ENCODE peak calls at places on chromosomes 3 and 15, in four cellular contexts. One of them, this sample, is unnamed.

GRCh38 chr3:129031476-129032215 is 28.9 kb upstream of the GP9 start:
- DNase-seq in HepG2: no peak
- DNase-seq in HCT116: no peak
- DNase-seq in GM12878: no peak
- DNase-seq in this sample: no peak

GRCh38 chr3:69710153-69710977 is 28.9 kb upstream of the MITF start:
- DNase-seq in HepG2: no peak
- DNase-seq in HCT116: no peak
- DNase-seq in GM12878: no peak
- DNase-seq in this sample: no peak

GRCh38 chr15:70160267-70160666 is 62.5 kb upstream of the TLE3 start:
- DNase-seq in HepG2: no peak
- DNase-seq in HCT116: no peak
- DNase-seq in GM12878: no peak
- DNase-seq in this sample: no peak

GRCh38 chr3:52086461-52086860 is 30.1 kb upstream of the DUSP7 start:
- DNase-seq in HepG2: no peak
- DNase-seq in HCT116: no peak
- DNase-seq in GM12878: no peak
- DNase-seq in this sample: no peak

GRCh38 chr3:114480442-114480841 is 186.6 kb downstream of the TIGIT start:
- DNase-seq in HepG2: peak; percentile 40
- DNase-seq in HCT116: no peak
- DNase-seq in GM12878: no peak
- DNase-seq in this sample: no peak

GRCh38 chr15:57570994-57571393 is 20.7 kb upstream of the MYZAP start:
- DNase-seq in HepG2: peak; percentile 16
- DNase-seq in HCT116: peak; percentile 51
- DNase-seq in GM12878: no peak
- DNase-seq in this sample: no peak

GRCh38 chr3:29083081-29083480 is 197.8 kb upstream of the RBMS3 start:
- DNase-seq in HepG2: no peak
- DNase-seq in HCT116: no peak
- DNase-seq in GM12878: no peak
- DNase-seq in this sample: no peak

GRCh38 chr15:90362936-90363212 is 10.8 kb downstream of the ZNF774 start:
- DNase-seq in HepG2: no peak
- DNase-seq in HCT116: no peak
- DNase-seq in GM12878: no peak
- DNase-seq in this sample: no peak

GRCh38 chr15:31489801-31490646 is 163.4 kb downstream of the KLF13 start:
- DNase-seq in HepG2: peak; percentile 30
- DNase-seq in HCT116: peak; percentile 35
- DNase-seq in GM12878: no peak
- DNase-seq in this sample: no peak

GRCh38 chr15:85024003-85024402 is 42.3 kb downstream of the PDE8A start:
- DNase-seq in HepG2: no peak
- DNase-seq in HCT116: no peak
- DNase-seq in GM12878: no peak
- DNase-seq in this sample: no peak

GRCh38 chr3:34131091-34131490 is 332.7 kb downstream of the PDCD6IP start:
- DNase-seq in HepG2: no peak
- DNase-seq in HCT116: no peak
- DNase-seq in GM12878: no peak
- DNase-seq in this sample: no peak

GRCh38 chr15:25862469-25863066 is 559 bp downstream of the ATP10A start:
- DNase-seq in HepG2: no peak
- DNase-seq in HCT116: no peak
- DNase-seq in GM12878: no peak
- DNase-seq in this sample: peak; percentile 68

DNA sequence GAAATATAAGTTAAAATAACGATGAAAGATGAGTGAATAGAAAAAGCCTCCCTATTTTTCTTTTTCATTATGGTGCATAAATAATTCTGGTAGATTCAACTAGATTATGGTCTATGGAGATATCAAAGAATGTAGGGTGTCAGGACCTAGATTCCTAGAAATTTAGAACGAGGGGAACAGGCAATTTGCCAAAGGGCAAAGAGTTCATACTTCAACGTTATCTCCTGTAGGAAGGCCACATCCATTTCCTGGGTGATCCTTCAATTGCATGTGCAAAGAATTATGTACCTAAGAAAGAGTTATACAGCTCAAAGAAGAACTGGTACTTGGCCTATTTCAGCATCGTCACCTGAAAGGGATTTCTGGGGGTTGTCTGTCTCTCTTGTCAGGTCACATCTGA is 351.8 kb downstream of the FOXP1 start:
- DNase-seq in HepG2: no peak
- DNase-seq in HCT116: no peak
- DNase-seq in GM12878: no peak
- DNase-seq in this sample: no peak
- TF ChIP-seq SRF in HepG2: no peak
- TF ChIP-seq SRF in HCT116: no peak
- TF ChIP-seq SRF in GM12878: no peak
- TF ChIP-seq SRF in this sample: no peak

DNA sequence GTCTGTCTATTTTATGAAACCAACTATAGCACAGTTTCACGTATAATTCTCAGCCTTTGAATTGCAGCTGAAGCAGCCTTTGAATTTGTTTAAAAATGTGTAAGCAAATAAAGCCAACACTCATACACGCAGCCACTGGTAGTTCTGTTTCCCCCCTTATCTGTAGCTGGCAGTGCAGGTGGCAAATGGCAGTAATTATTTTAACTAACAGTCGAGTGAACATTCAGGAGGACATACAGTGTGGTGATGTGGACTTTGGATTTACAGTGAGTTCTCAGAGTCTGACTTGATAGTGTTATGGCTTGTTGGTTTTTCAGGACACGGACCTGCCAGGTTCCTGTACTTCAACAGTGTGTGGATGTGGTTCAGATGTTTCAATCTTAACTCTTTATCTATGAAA is 64.0 kb upstream of the SKOR1 start:
- DNase-seq in HepG2: peak; percentile 57
- DNase-seq in HCT116: no peak
- DNase-seq in GM12878: no peak
- DNase-seq in this sample: no peak
- TF ChIP-seq SRF in HepG2: no peak
- TF ChIP-seq SRF in HCT116: no peak
- TF ChIP-seq SRF in GM12878: no peak
- TF ChIP-seq SRF in this sample: no peak

DNA sequence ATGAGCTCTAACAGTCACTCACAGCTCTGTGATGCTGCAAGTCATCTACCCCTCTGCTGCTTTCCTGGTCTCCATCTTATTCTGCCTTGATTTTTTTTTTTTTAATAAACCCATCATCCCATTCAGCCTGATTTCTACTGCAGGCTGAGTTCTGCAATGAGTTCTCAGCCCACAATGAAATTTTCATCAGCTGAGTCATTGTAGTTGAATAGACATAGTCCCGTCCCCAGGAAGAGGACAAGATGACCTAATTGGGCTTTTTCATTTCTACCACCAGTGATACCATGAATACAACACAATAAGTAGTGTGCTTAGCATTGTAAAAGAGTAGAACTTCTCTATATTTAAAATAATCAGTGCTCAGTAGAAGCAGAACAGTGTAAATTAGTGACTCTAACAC is 59.3 kb downstream of the C3orf85 start:
- DNase-seq in HepG2: no peak
- DNase-seq in HCT116: peak; percentile 6
- DNase-seq in GM12878: no peak
- DNase-seq in this sample: no peak
- TF ChIP-seq SRF in HepG2: no peak
- TF ChIP-seq SRF in HCT116: no peak
- TF ChIP-seq SRF in GM12878: no peak
- TF ChIP-seq SRF in this sample: no peak

DNA sequence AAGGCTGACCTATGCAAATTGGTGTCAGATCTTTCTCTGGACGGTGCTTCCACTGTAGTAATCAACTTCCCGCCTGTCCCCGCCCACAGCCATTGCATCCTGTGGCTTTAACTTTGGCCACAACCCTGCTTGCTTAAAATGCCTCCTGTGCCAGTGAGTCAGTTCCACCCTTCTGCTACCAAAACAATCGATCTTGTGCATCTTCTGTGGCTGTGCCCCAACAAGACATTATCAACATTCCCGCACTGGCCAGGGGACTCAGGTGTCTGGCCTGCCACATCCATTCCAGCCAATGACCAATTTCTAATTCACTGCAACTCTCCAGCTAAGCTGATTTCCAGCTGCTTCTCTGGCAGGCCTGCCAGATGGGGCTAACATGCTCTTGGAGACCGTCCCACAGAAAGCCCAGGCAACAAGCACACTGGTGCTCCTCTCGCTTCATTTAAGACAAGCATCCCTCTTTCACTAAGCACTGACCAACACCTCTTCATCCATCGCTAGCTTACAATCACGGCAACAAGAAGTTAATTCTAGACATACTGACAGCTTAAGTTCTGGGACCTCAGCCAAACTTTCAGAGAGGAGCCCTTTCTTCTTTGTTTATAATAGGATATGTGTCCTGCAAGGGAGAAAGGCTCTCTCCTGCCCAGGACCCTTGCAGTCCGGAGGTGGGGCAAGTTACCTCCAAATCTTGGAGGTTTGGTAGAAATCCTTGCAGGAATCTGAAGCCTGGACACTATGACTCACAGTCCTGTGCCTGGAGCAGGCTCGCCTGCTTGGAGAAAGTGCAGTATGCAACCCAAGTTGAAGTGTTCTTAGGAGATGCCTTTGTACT is 6.7 kb downstream of the CA12 start:
- DNase-seq in HepG2: no peak
- DNase-seq in HCT116: no peak
- DNase-seq in GM12878: no peak
- DNase-seq in this sample: no peak
- TF ChIP-seq SRF in HepG2: no peak
- TF ChIP-seq SRF in HCT116: no peak
- TF ChIP-seq SRF in GM12878: no peak
- TF ChIP-seq SRF in this sample: no peak

DNA sequence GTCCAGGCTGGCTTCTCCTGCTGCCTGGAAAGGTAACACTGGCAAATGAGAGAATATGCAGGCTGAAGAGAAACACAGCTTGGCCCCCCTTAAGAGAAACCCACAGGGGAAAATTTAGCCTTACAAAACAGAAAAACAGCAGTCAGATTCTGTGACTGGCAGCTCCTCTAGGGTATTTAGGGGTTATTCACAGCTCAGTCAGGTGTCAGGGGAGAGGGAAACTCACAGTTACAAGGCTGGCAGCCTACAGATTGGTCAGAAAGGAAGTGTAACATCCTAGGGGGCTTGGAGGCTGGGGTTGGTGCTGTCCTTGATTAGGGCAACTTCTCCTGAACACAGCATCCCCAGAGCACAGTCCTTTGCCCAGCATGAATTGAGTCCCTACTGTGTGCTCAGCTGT is 81.4 kb downstream of the SEMA5B start:
- DNase-seq in HepG2: no peak
- DNase-seq in HCT116: no peak
- DNase-seq in GM12878: no peak
- DNase-seq in this sample: no peak
- TF ChIP-seq SRF in HepG2: no peak
- TF ChIP-seq SRF in HCT116: no peak
- TF ChIP-seq SRF in GM12878: no peak
- TF ChIP-seq SRF in this sample: no peak

GRCh38 chr3:59856921-59857320 is 807.1 kb upstream of the CFAP20DC start:
- DNase-seq in HepG2: no peak
- DNase-seq in HCT116: no peak
- DNase-seq in GM12878: no peak
- DNase-seq in this sample: no peak

GRCh38 chr3:59867185-59868002 is 817.6 kb upstream of the CFAP20DC start:
- DNase-seq in HepG2: no peak
- DNase-seq in HCT116: no peak
- DNase-seq in GM12878: no peak
- DNase-seq in this sample: no peak

GRCh38 chr3:59857589-59858346 is 807.9 kb upstream of the CFAP20DC start:
- DNase-seq in HepG2: peak; percentile 70
- DNase-seq in HCT116: peak; percentile 73
- DNase-seq in GM12878: peak; percentile 17
- DNase-seq in this sample: peak; percentile 82

GRCh38 chr3:59866076-59866475 is 816.3 kb upstream of the CFAP20DC start:
- DNase-seq in HepG2: no peak
- DNase-seq in HCT116: no peak
- DNase-seq in GM12878: no peak
- DNase-seq in this sample: no peak

GRCh38 chr3:59862686-59863085 is 812.9 kb upstream of the CFAP20DC start:
- DNase-seq in HepG2: no peak
- DNase-seq in HCT116: no peak
- DNase-seq in GM12878: no peak
- DNase-seq in this sample: no peak
- TF ChIP-seq SRF in HepG2: no peak
- TF ChIP-seq SRF in HCT116: no peak
- TF ChIP-seq SRF in GM12878: no peak
- TF ChIP-seq SRF in this sample: no peak

DNA sequence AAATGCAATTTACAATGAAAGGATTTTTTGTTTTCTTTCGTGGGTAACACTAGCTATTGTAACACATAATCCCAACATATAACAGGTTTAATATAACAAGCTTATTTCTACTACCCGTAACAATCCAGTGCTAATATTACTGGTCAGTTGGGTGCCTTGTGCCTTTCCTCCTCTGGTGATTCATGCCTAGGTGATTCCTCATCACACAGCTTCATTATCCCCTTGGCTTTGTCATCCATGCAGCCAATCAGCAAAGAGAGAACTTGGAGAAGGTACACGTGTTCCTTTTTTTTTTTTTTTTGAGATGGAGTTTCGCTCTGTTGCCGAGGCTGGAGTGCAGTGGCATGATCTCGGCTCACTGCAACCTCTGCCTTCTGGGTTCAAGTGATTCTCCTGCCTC is 30.7 kb downstream of the CHST14 start:
- DNase-seq in HepG2: no peak
- DNase-seq in HCT116: no peak
- DNase-seq in GM12878: no peak
- DNase-seq in this sample: no peak
- TF ChIP-seq SRF in HepG2: no peak
- TF ChIP-seq SRF in HCT116: no peak
- TF ChIP-seq SRF in GM12878: no peak
- TF ChIP-seq SRF in this sample: no peak